ENCODE peak calls at places on chromosome X, in nine cellular contexts. S is MCF 10A; F is stimulated activated naive CD8-positive, alpha-beta T cell treated with anti-CD3 and anti-CD28 coated beads, Interleukin-15, Interleukin-2, amounts not matched to agents 100 U/mL and 50 U/mL, for 24 hours; H is NCI-H510A treated with DMSO at 0.1 percent for 48 hours; X is NCI-H2029 treated with DMSO at 0.1 percent for 48 hours; C is AG20443; L is endothelial cell; J is WERI-Rb-1; P is Kasumi-1. D is an unnamed sample.

GRCh38 chrX:56228914-56229313 is 3.2 kb upstream of the KLF8 start:
- DNase-seq in P (no peak), J (no peak), S (no peak), X (no peak), F (no peak), H (no peak), C (peak; percentile 26), L (no peak), D (no peak)

GRCh38 chrX:9885150-9885549 is 82.0 kb upstream of the CLDN34 start:
- DNase-seq in C (peak; percentile 70), J (peak; percentile 76), X (no peak), F (peak; percentile 59), P (peak; percentile 46), L (peak; percentile 62), H (peak; percentile 40), S (peak; percentile 78), D (peak; percentile 90)

GRCh38 chrX:139194571-139195280 is 335.8 kb upstream of the F9 start:
- DNase-seq in C (peak; percentile 31), H (no peak), P (no peak), F (peak; percentile 3), X (no peak), L (peak; percentile 5), J (no peak), S (no peak), D (peak; percentile 61)

GRCh38 chrX:47828984-47829383 is 7.7 kb upstream of the ZNF81 start:
- DNase-seq in J (no peak), P (no peak), L (no peak), X (no peak), H (no peak), C (no peak), S (no peak), F (no peak), D (peak; percentile 34)

GRCh38 chrX:20639115-20639514 is 372.4 kb upstream of the RPS6KA3 start:
- DNase-seq in C (no peak), H (no peak), P (no peak), L (no peak), J (no peak), S (no peak), X (no peak), F (no peak), D (no peak)

GRCh38 chrX:87468941-87469340 is 48.7 kb upstream of the KLHL4 start:
- DNase-seq in X (no peak), J (no peak), F (no peak), C (no peak), L (no peak), H (no peak), S (no peak), P (peak; percentile 11), D (peak; percentile 75)

GRCh38 chrX:104253567-104254441 is 929 bp downstream of the ESX1 start:
- DNase-seq in H (peak; percentile 1), J (no peak), S (no peak), X (no peak), L (peak; percentile 30), F (peak; percentile 6), C (peak; percentile 7), P (no peak), D (no peak)

GRCh38 chrX:44060221-44060620 is 87.0 kb upstream of the NDP start:
- DNase-seq in H (no peak), S (no peak), X (no peak), J (no peak), C (no peak), L (no peak), F (no peak), P (no peak), D (no peak)

GRCh38 chrX:18415386-18415785 is 10.0 kb upstream of the CDKL5 start:
- DNase-seq in P (no peak), S (no peak), F (no peak), J (no peak), C (no peak), L (no peak), H (no peak), X (no peak), D (no peak)

GRCh38 chrX:3393581-3394111 is 47.2 kb upstream of the MXRA5 start:
- DNase-seq in C (no peak), X (no peak), F (no peak), P (no peak), J (no peak), S (no peak), H (no peak), L (no peak), D (no peak)

GRCh38 chrX:44675364-44676024 is 132.8 kb upstream of the FUNDC1 start:
- DNase-seq in L (no peak), F (no peak), S (peak; percentile 97), H (peak; percentile 71), J (no peak), C (peak; percentile 76), X (no peak), P (no peak), D (peak; percentile 64)

GRCh38 chrX:64580605-64581004 is 185.4 kb upstream of the MTMR8 start:
- DNase-seq in H (no peak), S (no peak), L (no peak), X (no peak), P (no peak), F (no peak), J (no peak), C (no peak), D (no peak)

GRCh38 chrX:39022106-39022505 is 220.8 kb downstream of the MID1IP1 start:
- DNase-seq in P (no peak), X (no peak), L (no peak), J (no peak), C (no peak), H (no peak), F (no peak), S (no peak), D (no peak)

GRCh38 chrX:46838482-46838857 is 1.6 kb downstream of the RP2 start:
- DNase-seq in H (no peak), F (no peak), C (no peak), L (no peak), P (no peak), X (no peak), J (no peak), S (peak; percentile 32), D (no peak)

GRCh38 chrX:46130246-46130645 is 415.0 kb downstream of the ZNF674 start:
- DNase-seq in J (peak; percentile 53), X (no peak), P (no peak), L (no peak), S (no peak), C (no peak), F (no peak), H (no peak), D (no peak)